ENCODE peak calls at places on chromosomes 16 and 17, in ten cellular contexts. P, A, S, G, F, W, H, M, T and R are unnamed samples.

GRCh38 chr17:50953831-50954601 is 87.9 kb upstream of the TOB1 start:
- DNase-seq in P (no peak), A (no peak), S (no peak), G (peak), F (no peak), W (peak), H (no peak), M (no peak), T (no peak), R (no peak)

GRCh38 chr17:6541886-6542285 is 14.5 kb downstream of the PITPNM3 start:
- DNase-seq in P (no peak), A (no peak), S (no peak), G (no peak), F (no peak), W (no peak), H (no peak), M (no peak), T (no peak), R (no peak)

GRCh38 chr17:36975922-36976515 is 27.3 kb downstream of the AATF start:
- DNase-seq in P (no peak), A (no peak), S (no peak), G (no peak), F (no peak), W (no peak), H (no peak), M (no peak), T (no peak), R (no peak)

GRCh38 chr16:25013751-25014499 is 1.2 kb downstream of the ARHGAP17 start:
- DNase-seq in P (no peak), A (no peak), S (no peak), G (no peak), F (no peak), W (no peak), H (no peak), M (no peak), T (no peak), R (no peak)

GRCh38 chr17:48002208-48002919 is 31.5 kb downstream of the CDK5RAP3 start:
- DNase-seq in P (peak), A (peak), S (peak), G (peak), F (no peak), W (peak), H (peak), M (no peak), T (no peak), R (peak)

GRCh38 chr16:57658878-57659674 is 9.0 kb upstream of the ADGRG3 start:
- DNase-seq in P (no peak), A (no peak), S (no peak), G (no peak), F (no peak), W (no peak), H (no peak), M (no peak), T (no peak), R (no peak)

GRCh38 chr17:57576744-57577143 is 168.4 kb downstream of the CCDC182 start:
- DNase-seq in P (no peak), A (no peak), S (no peak), G (no peak), F (no peak), W (no peak), H (no peak), M (no peak), T (no peak), R (no peak)

GRCh38 chr16:57108432-57108831 is 16.0 kb downstream of the CPNE2 start:
- DNase-seq in P (no peak), A (no peak), S (no peak), G (no peak), F (no peak), W (no peak), H (no peak), M (no peak), T (no peak), R (no peak)

GRCh38 chr16:20944861-20945390 is 44.4 kb downstream of the LYRM1 start:
- DNase-seq in P (peak), A (no peak), S (peak), G (peak), F (no peak), W (peak), H (no peak), M (peak), T (no peak), R (peak)

GRCh38 chr17:72439893-72440502 is 319.2 kb downstream of the SOX9 start:
- DNase-seq in P (no peak), A (no peak), S (peak), G (no peak), F (no peak), W (no peak), H (no peak), M (no peak), T (no peak), R (no peak)

GRCh38 chr17:37820313-37821024 is 75.6 kb upstream of the HNF1B start:
- DNase-seq in P (no peak), A (no peak), S (no peak), G (no peak), F (no peak), W (no peak), H (no peak), M (no peak), T (no peak), R (peak)

GRCh38 chr17:36877774-36878173 is 59.5 kb upstream of the LHX1 start:
- DNase-seq in P (no peak), A (no peak), S (peak), G (no peak), F (no peak), W (peak), H (no peak), M (no peak), T (no peak), R (no peak)

GRCh38 chr16:65745-66144 is 6.7 kb downstream of the RHBDF1 start:
- DNase-seq in P (peak), A (no peak), S (peak), G (peak), F (peak), W (peak), H (peak), M (peak), T (no peak), R (peak)

GRCh38 chr17:73643012-73643845 is 1.0 kb downstream of the SDK2 start:
- DNase-seq in P (no peak), A (no peak), S (no peak), G (peak), F (no peak), W (no peak), H (no peak), M (peak), T (no peak), R (no peak)

GRCh38 chr16:4882633-4883285 is 35.5 kb downstream of the UBN1 start:
- DNase-seq in P (peak), A (peak), S (peak), G (no peak), F (no peak), W (peak), H (peak), M (no peak), T (peak), R (peak)

GRCh38 chr16:49315602-49316001 is 34.0 kb upstream of the CBLN1 start:
- DNase-seq in P (no peak), A (no peak), S (no peak), G (no peak), F (no peak), W (no peak), H (no peak), M (no peak), T (no peak), R (no peak)

GRCh38 chr17:74404218-74404617 is 27.7 kb upstream of the GPRC5C start:
- DNase-seq in P (no peak), A (no peak), S (no peak), G (no peak), F (no peak), W (no peak), H (no peak), M (no peak), T (no peak), R (no peak)

GRCh38 chr17:74585711-74586110 is 6.4 kb downstream of the CD300LD start:
- DNase-seq in P (no peak), A (no peak), S (no peak), G (no peak), F (no peak), W (no peak), H (no peak), M (no peak), T (no peak), R (no peak)

GRCh38 chr17:58092797-58093385 is 9.7 kb downstream of the DYNLL2 start:
- DNase-seq in P (no peak), A (no peak), S (no peak), G (no peak), F (no peak), W (no peak), H (no peak), M (no peak), T (no peak), R (no peak)

GRCh38 chr17:42743595-42744282 is 1.1 kb downstream of the EZH1 start:
- DNase-seq in P (no peak), A (no peak), S (no peak), G (peak), F (no peak), W (no peak), H (peak), M (no peak), T (no peak), R (no peak)